ENCODE peak calls at places on chromosomes 4 and X, in ten cellular contexts. One of them, this sample, is unnamed.

GRCh38 chrX:38987135-38987780 is 186.0 kb downstream of the MID1IP1 start:
- DNase-seq in CD4-positive, alpha-beta T cell: no peak
- DNase-seq in heart left ventricle: no peak
- DNase-seq in GM13976: no peak
- DNase-seq in CD8-positive, alpha-beta T cell: no peak
- DNase-seq in fibroblast of mammary gland: peak
- DNase-seq in lung: no peak
- DNase-seq in H9: no peak
- DNase-seq in K562: no peak
- DNase-seq in ovary: no peak
- DNase-seq in this sample: no peak

GRCh38 chrX:107676559-107677378 is 48.5 kb downstream of the PRPS1 start:
- DNase-seq in CD4-positive, alpha-beta T cell: peak
- DNase-seq in heart left ventricle: peak
- DNase-seq in GM13976: no peak
- DNase-seq in CD8-positive, alpha-beta T cell: peak
- DNase-seq in fibroblast of mammary gland: peak
- DNase-seq in lung: peak
- DNase-seq in H9: no peak
- DNase-seq in K562: peak
- DNase-seq in ovary: peak
- DNase-seq in this sample: peak

GRCh38 chr4:140851032-140851636 is 94.9 kb upstream of the TBC1D9 start:
- DNase-seq in CD4-positive, alpha-beta T cell: no peak
- DNase-seq in heart left ventricle: peak
- DNase-seq in GM13976: peak
- DNase-seq in CD8-positive, alpha-beta T cell: no peak
- DNase-seq in fibroblast of mammary gland: peak
- DNase-seq in lung: peak
- DNase-seq in H9: no peak
- DNase-seq in K562: peak
- DNase-seq in ovary: peak
- DNase-seq in this sample: peak

GRCh38 chr4:85210353-85210752 is 243.9 kb upstream of the WDFY3 start:
- DNase-seq in CD4-positive, alpha-beta T cell: no peak
- DNase-seq in heart left ventricle: no peak
- DNase-seq in GM13976: no peak
- DNase-seq in CD8-positive, alpha-beta T cell: no peak
- DNase-seq in fibroblast of mammary gland: peak
- DNase-seq in lung: no peak
- DNase-seq in H9: no peak
- DNase-seq in K562: no peak
- DNase-seq in ovary: no peak
- DNase-seq in this sample: peak

GRCh38 chrX:81202413-81202794 is 502 bp downstream of the SH3BGRL start:
- DNase-seq in CD4-positive, alpha-beta T cell: no peak
- DNase-seq in heart left ventricle: no peak
- DNase-seq in GM13976: no peak
- DNase-seq in CD8-positive, alpha-beta T cell: no peak
- DNase-seq in fibroblast of mammary gland: peak
- DNase-seq in lung: no peak
- DNase-seq in H9: no peak
- DNase-seq in K562: no peak
- DNase-seq in ovary: no peak
- DNase-seq in this sample: peak

GRCh38 chr4:179307297-179308136 is 1865.3 kb upstream of the AGA start:
- DNase-seq in CD4-positive, alpha-beta T cell: no peak
- DNase-seq in heart left ventricle: no peak
- DNase-seq in GM13976: peak
- DNase-seq in CD8-positive, alpha-beta T cell: no peak
- DNase-seq in fibroblast of mammary gland: peak
- DNase-seq in lung: no peak
- DNase-seq in H9: peak
- DNase-seq in K562: peak
- DNase-seq in ovary: no peak
- DNase-seq in this sample: peak

GRCh38 chrX:47706575-47706974 is 47.6 kb upstream of the UXT start:
- DNase-seq in CD4-positive, alpha-beta T cell: no peak
- DNase-seq in heart left ventricle: no peak
- DNase-seq in GM13976: no peak
- DNase-seq in CD8-positive, alpha-beta T cell: no peak
- DNase-seq in fibroblast of mammary gland: peak
- DNase-seq in lung: no peak
- DNase-seq in H9: no peak
- DNase-seq in K562: no peak
- DNase-seq in ovary: no peak
- DNase-seq in this sample: peak

GRCh38 chr4:24969486-24969885 is 56.6 kb upstream of the CCDC149 start:
- DNase-seq in CD4-positive, alpha-beta T cell: no peak
- DNase-seq in heart left ventricle: no peak
- DNase-seq in GM13976: no peak
- DNase-seq in CD8-positive, alpha-beta T cell: no peak
- DNase-seq in fibroblast of mammary gland: no peak
- DNase-seq in lung: no peak
- DNase-seq in H9: no peak
- DNase-seq in K562: no peak
- DNase-seq in ovary: no peak
- DNase-seq in this sample: no peak

GRCh38 chr4:138789796-138790195 is 225.8 kb upstream of the NOCT start:
- DNase-seq in CD4-positive, alpha-beta T cell: no peak
- DNase-seq in heart left ventricle: no peak
- DNase-seq in GM13976: no peak
- DNase-seq in CD8-positive, alpha-beta T cell: no peak
- DNase-seq in fibroblast of mammary gland: no peak
- DNase-seq in lung: no peak
- DNase-seq in H9: no peak
- DNase-seq in K562: no peak
- DNase-seq in ovary: no peak
- DNase-seq in this sample: no peak

GRCh38 chrX:1449581-1450149 is 3.0 kb downstream of the ASMTL start:
- DNase-seq in CD4-positive, alpha-beta T cell: no peak
- DNase-seq in heart left ventricle: no peak
- DNase-seq in GM13976: no peak
- DNase-seq in CD8-positive, alpha-beta T cell: no peak
- DNase-seq in fibroblast of mammary gland: no peak
- DNase-seq in lung: peak
- DNase-seq in H9: peak
- DNase-seq in K562: no peak
- DNase-seq in ovary: no peak
- DNase-seq in this sample: no peak

GRCh38 chrX:8755116-8755515 is 23.2 kb upstream of the ANOS1 start:
- DNase-seq in CD4-positive, alpha-beta T cell: no peak
- DNase-seq in heart left ventricle: no peak
- DNase-seq in GM13976: no peak
- DNase-seq in CD8-positive, alpha-beta T cell: no peak
- DNase-seq in fibroblast of mammary gland: no peak
- DNase-seq in lung: no peak
- DNase-seq in H9: no peak
- DNase-seq in K562: peak
- DNase-seq in ovary: no peak
- DNase-seq in this sample: no peak

GRCh38 chrX:103686199-103687072 is at the start of gene MORF4L2:
- DNase-seq in CD4-positive, alpha-beta T cell: peak
- DNase-seq in heart left ventricle: peak
- DNase-seq in GM13976: peak
- DNase-seq in CD8-positive, alpha-beta T cell: peak
- DNase-seq in fibroblast of mammary gland: peak
- DNase-seq in lung: peak
- DNase-seq in H9: peak
- DNase-seq in K562: peak
- DNase-seq in ovary: peak
- DNase-seq in this sample: peak

GRCh38 chr4:125765936-125766335 is 451.2 kb downstream of the FAT4 start:
- DNase-seq in CD4-positive, alpha-beta T cell: no peak
- DNase-seq in heart left ventricle: no peak
- DNase-seq in GM13976: no peak
- DNase-seq in CD8-positive, alpha-beta T cell: no peak
- DNase-seq in fibroblast of mammary gland: peak
- DNase-seq in lung: no peak
- DNase-seq in H9: no peak
- DNase-seq in K562: no peak
- DNase-seq in ovary: no peak
- DNase-seq in this sample: peak

GRCh38 chr4:125760956-125761355 is 446.2 kb downstream of the FAT4 start:
- DNase-seq in CD4-positive, alpha-beta T cell: no peak
- DNase-seq in heart left ventricle: no peak
- DNase-seq in GM13976: no peak
- DNase-seq in CD8-positive, alpha-beta T cell: no peak
- DNase-seq in fibroblast of mammary gland: no peak
- DNase-seq in lung: no peak
- DNase-seq in H9: no peak
- DNase-seq in K562: no peak
- DNase-seq in ovary: no peak
- DNase-seq in this sample: no peak

GRCh38 chr4:125758438-125758837 is 443.7 kb downstream of the FAT4 start:
- DNase-seq in CD4-positive, alpha-beta T cell: no peak
- DNase-seq in heart left ventricle: no peak
- DNase-seq in GM13976: no peak
- DNase-seq in CD8-positive, alpha-beta T cell: no peak
- DNase-seq in fibroblast of mammary gland: no peak
- DNase-seq in lung: no peak
- DNase-seq in H9: no peak
- DNase-seq in K562: no peak
- DNase-seq in ovary: no peak
- DNase-seq in this sample: no peak

DNA sequence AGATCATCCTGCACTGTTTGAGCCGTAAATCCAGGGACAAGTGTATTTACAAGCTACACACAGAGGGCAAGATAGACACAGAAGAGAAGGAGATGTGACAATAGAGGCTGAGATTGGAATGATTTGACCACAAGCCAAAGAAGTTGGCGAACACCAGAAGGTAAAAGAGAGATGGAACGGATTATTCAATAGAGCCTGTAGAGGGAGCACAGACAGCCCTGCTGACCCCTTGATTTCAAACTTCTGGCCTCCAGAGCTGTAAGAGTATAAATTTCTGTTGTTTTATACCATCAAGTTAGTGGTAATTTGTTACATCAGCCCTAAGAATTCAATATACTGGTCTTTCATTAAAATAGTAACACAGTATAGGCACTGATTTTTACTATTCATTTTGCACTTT is 447.8 kb downstream of the FAT4 start:
- DNase-seq in CD4-positive, alpha-beta T cell: no peak
- DNase-seq in heart left ventricle: no peak
- DNase-seq in GM13976: no peak
- DNase-seq in CD8-positive, alpha-beta T cell: no peak
- DNase-seq in fibroblast of mammary gland: peak
- DNase-seq in lung: no peak
- DNase-seq in H9: no peak
- DNase-seq in K562: no peak
- DNase-seq in ovary: no peak
- DNase-seq in this sample: no peak
- TF ChIP-seq CTCF in CD4-positive, alpha-beta T cell: no peak
- TF ChIP-seq CTCF in heart left ventricle: no peak
- TF ChIP-seq CTCF in GM13976: no peak
- TF ChIP-seq CTCF in CD8-positive, alpha-beta T cell: no peak
- TF ChIP-seq CTCF in fibroblast of mammary gland: peak
- TF ChIP-seq CTCF in lung: no peak
- TF ChIP-seq CTCF in H9: peak
- TF ChIP-seq CTCF in K562: no peak
- TF ChIP-seq CTCF in ovary: no peak
- TF ChIP-seq CTCF in this sample: no peak

DNA sequence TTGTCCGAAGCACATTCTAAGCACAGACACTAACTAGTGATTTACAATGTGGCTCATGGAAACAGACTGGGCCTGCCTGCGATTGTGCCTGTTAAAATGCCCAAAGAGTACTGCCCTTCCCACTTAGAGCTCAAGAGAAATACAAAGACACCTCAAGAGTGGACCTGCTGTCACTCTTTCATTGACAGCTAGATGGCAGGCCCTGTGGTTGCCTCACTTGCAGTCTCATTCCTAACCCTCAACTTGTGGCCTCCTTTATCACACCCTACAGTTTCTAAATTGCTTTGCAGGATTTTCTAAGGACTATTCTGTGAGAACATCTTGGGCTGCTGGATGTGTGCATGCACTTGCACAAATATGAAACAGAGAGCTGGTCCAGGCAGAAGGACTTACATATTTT is 331.0 kb upstream of the EMCN start:
- DNase-seq in CD4-positive, alpha-beta T cell: no peak
- DNase-seq in heart left ventricle: no peak
- DNase-seq in GM13976: no peak
- DNase-seq in CD8-positive, alpha-beta T cell: no peak
- DNase-seq in fibroblast of mammary gland: no peak
- DNase-seq in lung: no peak
- DNase-seq in H9: peak
- DNase-seq in K562: no peak
- DNase-seq in ovary: no peak
- DNase-seq in this sample: peak
- TF ChIP-seq CTCF in CD4-positive, alpha-beta T cell: no peak
- TF ChIP-seq CTCF in heart left ventricle: no peak
- TF ChIP-seq CTCF in GM13976: peak
- TF ChIP-seq CTCF in CD8-positive, alpha-beta T cell: no peak
- TF ChIP-seq CTCF in fibroblast of mammary gland: no peak
- TF ChIP-seq CTCF in lung: no peak
- TF ChIP-seq CTCF in H9: peak
- TF ChIP-seq CTCF in K562: no peak
- TF ChIP-seq CTCF in ovary: no peak
- TF ChIP-seq CTCF in this sample: peak

DNA sequence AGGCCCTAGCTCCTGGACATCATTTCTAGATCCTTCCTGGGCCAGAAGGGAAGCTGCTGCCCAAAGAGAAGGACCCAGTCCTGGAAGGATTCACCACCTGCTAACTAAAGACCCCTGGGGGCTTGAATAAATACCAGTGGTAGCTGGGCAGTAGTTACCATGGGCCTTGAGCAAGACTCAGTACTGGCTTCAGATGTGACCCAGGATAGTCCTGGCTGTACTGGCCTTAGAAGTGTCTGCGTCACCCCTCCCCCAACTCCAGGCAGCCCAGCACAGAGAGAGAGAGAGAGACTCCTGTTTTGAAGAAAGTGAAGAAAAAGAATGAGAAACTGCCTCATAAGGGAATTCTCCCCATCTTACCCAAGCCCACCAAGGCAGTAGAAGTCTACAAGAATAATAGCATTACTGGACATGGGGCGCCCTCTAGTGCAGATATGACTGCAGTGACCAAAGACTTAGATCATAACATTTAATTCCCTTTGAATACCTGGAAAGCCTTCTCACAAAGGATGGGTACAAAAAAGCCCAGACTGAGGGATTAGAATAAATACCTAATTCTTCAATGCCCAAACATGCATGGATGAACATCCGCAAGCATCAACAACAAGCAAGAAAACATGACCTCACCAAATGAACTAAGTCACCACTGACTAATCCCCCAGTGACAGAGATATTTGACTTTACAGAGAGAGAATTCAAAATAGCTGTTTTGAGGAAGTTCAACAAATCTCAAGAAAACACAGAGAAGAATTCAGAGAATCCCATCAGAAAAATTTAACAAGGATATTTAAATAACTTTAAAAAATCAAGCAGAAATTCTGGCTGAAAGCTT is 171.8 kb downstream of the HNRNPD start:
- DNase-seq in CD4-positive, alpha-beta T cell: peak
- DNase-seq in heart left ventricle: peak
- DNase-seq in GM13976: peak
- DNase-seq in CD8-positive, alpha-beta T cell: no peak
- DNase-seq in fibroblast of mammary gland: peak
- DNase-seq in lung: no peak
- DNase-seq in H9: peak
- DNase-seq in K562: peak
- DNase-seq in ovary: no peak
- DNase-seq in this sample: peak
- TF ChIP-seq CTCF in CD4-positive, alpha-beta T cell: peak
- TF ChIP-seq CTCF in heart left ventricle: peak
- TF ChIP-seq CTCF in GM13976: peak
- TF ChIP-seq CTCF in CD8-positive, alpha-beta T cell: peak
- TF ChIP-seq CTCF in fibroblast of mammary gland: peak
- TF ChIP-seq CTCF in lung: peak
- TF ChIP-seq CTCF in H9: peak
- TF ChIP-seq CTCF in K562: peak
- TF ChIP-seq CTCF in ovary: no peak
- TF ChIP-seq CTCF in this sample: peak

GRCh38 chr4:54976682-54977081 is 148.7 kb downstream of the KDR start:
- DNase-seq in CD4-positive, alpha-beta T cell: no peak
- DNase-seq in heart left ventricle: no peak
- DNase-seq in GM13976: no peak
- DNase-seq in CD8-positive, alpha-beta T cell: no peak
- DNase-seq in fibroblast of mammary gland: no peak
- DNase-seq in lung: no peak
- DNase-seq in H9: peak
- DNase-seq in K562: no peak
- DNase-seq in ovary: no peak
- DNase-seq in this sample: no peak
- TF ChIP-seq CTCF in CD4-positive, alpha-beta T cell: no peak
- TF ChIP-seq CTCF in heart left ventricle: no peak
- TF ChIP-seq CTCF in GM13976: no peak
- TF ChIP-seq CTCF in CD8-positive, alpha-beta T cell: no peak
- TF ChIP-seq CTCF in fibroblast of mammary gland: no peak
- TF ChIP-seq CTCF in lung: no peak
- TF ChIP-seq CTCF in H9: peak
- TF ChIP-seq CTCF in K562: peak
- TF ChIP-seq CTCF in ovary: no peak
- TF ChIP-seq CTCF in this sample: no peak

This sample was measured in MCF 10A.